ENCODE peak calls at places on chromosome 13, in six cellular contexts. L is psoas muscle, W is transverse colon, V is progenitor cell of endocrine pancreas, U is AG10803, K is fibroblast of pulmonary artery. M is an unnamed sample.
A peak's percentile ranks its signal among the peaks of the same experiment; 100 is the strongest.

GRCh38 chr13:86510792-86511191 is 711.6 kb upstream of the SLITRK6 start:
- DNase-seq in L (no peak), W (no peak), V (no peak), U (no peak), K (no peak), M (no peak)

GRCh38 chr13:104106705-104107393 is 1040.6 kb upstream of the SLC10A2 start:
- DNase-seq in L (no peak), W (no peak), V (no peak), U (no peak), K (peak; percentile 88), M (peak; percentile 24)

GRCh38 chr13:101209206-101209893 is 207.0 kb downstream of the NALCN start:
- DNase-seq in L (no peak), W (no peak), V (no peak), U (no peak), K (no peak), M (no peak)

GRCh38 chr13:111893071-111893606 is 173.8 kb upstream of the SOX1 start:
- DNase-seq in L (no peak), W (no peak), V (peak; percentile 46), U (no peak), K (no peak), M (no peak)

GRCh38 chr13:95023405-95023804 is 277.8 kb downstream of the ABCC4 start:
- DNase-seq in L (no peak), W (no peak), V (no peak), U (no peak), K (peak; percentile 17), M (no peak)

GRCh38 chr13:79837741-79838450 is 356.9 kb downstream of the NDFIP2 start:
- DNase-seq in L (no peak), W (no peak), V (no peak), U (peak; percentile 58), K (peak; percentile 56), M (no peak)

GRCh38 chr13:90686438-90686837 is 661.0 kb upstream of the MIR17HG start:
- DNase-seq in L (no peak), W (no peak), V (no peak), U (peak; percentile 88), K (peak; percentile 95), M (peak; percentile 6)

GRCh38 chr13:97234236-97234635 is 12.1 kb downstream of the MBNL2 start:
- DNase-seq in L (no peak), W (peak; percentile 61), V (no peak), U (no peak), K (no peak), M (no peak)

GRCh38 chr13:33806470-33807248 is 11.3 kb upstream of the RFC3 start:
- DNase-seq in L (no peak), W (no peak), V (no peak), U (no peak), K (no peak), M (no peak)

DNA sequence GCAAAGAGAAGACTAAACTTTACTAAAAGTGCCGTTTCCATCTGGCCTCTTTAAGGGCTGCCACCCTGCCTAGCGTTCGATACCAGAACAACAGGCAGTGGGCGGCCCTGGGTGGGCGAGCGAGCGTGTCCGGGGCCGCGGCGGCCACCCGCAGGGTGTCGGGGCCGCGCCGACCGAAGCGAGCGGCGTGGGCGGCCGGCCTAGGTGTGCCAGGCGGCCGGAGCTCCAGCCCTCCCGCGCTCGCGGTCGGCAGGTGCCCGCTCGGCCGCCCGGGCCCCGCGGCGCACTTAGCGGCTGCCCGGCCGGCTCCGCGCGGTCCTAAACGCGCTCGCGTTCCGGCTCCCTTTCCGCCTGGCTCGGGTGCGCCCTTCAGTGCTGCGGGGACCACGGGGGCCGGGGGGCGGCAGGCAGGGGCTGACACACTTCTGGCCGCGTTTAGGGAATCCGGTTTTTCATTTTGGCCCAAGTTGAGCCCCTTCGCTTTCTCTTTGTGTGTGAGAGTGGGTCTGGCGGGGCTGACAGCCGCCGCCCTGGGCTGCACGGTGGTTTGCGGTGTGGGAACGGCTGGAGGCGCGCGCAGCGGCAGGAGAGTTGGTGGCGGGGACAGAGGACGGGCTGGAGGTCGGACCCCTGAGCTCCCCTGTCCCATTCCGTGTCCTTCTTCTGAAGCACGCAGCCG is 2.9 kb downstream of the FGF9 start:
- DNase-seq in L (peak; percentile 65), W (peak; percentile 60), V (peak; percentile 43), U (no peak), K (peak; percentile 29), M (peak; percentile 57)
- TF ChIP-seq CTCF in L (peak; percentile 18), W (no peak), V (peak; percentile 38), U (no peak), K (no peak), M (no peak)

GRCh38 chr13:55437162-55437561 is 1703.6 kb upstream of the PRR20A start:
- DNase-seq in L (no peak), W (no peak), V (no peak), U (no peak), K (no peak), M (no peak)

GRCh38 chr13:55432814-55433213 is 1707.9 kb upstream of the PRR20A start:
- DNase-seq in L (no peak), W (no peak), V (no peak), U (no peak), K (no peak), M (no peak)
- TF ChIP-seq CTCF in L (no peak), W (no peak), V (no peak), U (no peak), K (no peak), M (no peak)

GRCh38 chr13:26222523-26223046 is 471 bp upstream of the RNF6 start:
- DNase-seq in L (no peak), W (no peak), V (no peak), U (no peak), K (no peak), M (no peak)
- TF ChIP-seq CTCF in L (no peak), W (no peak), V (no peak), U (peak; percentile 9), K (no peak), M (no peak)

DNA sequence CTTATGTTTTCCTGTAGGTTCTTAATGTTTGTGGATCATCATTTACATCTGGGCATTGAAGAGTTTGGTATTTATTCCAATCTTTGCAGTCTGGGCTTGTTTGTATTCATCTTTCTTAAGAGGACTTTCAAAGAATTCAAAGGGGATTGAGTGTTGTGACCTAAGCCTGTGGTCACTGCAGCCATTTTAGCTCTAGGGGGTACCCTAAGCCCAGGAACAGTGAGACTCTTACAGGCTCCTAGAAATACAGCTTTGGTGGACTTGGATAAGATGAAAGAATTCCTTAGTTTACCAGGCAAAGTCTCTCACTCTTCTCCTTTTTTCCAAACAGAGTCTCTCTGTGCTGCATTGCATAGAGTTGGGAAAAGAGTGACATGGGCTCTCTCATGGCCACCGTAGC is 2539.0 kb upstream of the PCDH20 start:
- DNase-seq in L (no peak), W (no peak), V (no peak), U (no peak), K (no peak), M (no peak)
- TF ChIP-seq CTCF in L (no peak), W (no peak), V (no peak), U (no peak), K (no peak), M (no peak)

GRCh38 chr13:53783466-53783865 is 754.9 kb downstream of the OLFM4 start:
- DNase-seq in L (no peak), W (no peak), V (no peak), U (no peak), K (no peak), M (peak; percentile 24)

GRCh38 chr13:53784331-53784730 is 755.7 kb downstream of the OLFM4 start:
- DNase-seq in L (no peak), W (no peak), V (no peak), U (no peak), K (no peak), M (no peak)

GRCh38 chr13:53781941-53782340 is 753.3 kb downstream of the OLFM4 start:
- DNase-seq in L (no peak), W (no peak), V (no peak), U (no peak), K (no peak), M (no peak)

GRCh38 chr13:53778937-53779336 is 750.3 kb downstream of the OLFM4 start:
- DNase-seq in L (no peak), W (no peak), V (no peak), U (no peak), K (no peak), M (no peak)

DNA sequence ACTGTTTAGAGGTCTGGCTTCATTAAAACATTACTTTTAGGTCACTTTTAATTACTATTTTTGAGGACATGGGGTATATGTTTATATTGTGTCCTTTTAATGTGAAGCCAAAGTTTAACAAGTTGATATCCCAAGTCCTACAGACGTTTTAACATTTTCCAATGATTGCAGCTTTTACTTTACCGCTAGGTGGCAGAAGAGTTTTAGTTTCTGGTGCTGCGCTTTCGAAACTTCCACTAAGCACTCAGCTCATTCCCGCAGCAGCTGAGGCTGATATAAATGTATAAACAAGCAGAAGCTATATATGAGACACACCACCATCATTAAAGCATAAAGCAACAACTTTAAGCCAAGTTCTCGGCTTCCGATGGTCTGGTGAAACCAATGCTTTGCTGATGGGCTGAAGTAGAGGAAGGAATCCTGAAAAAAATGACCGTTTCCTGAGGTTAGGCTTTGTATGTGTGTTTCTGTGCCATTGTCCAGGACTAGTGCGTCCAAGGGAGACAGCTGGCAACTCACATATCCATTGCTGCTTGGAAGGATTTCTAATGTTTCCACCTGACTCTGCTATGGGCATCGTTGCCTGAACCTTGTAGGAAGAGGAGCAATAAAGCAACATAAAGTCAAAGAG is 753.9 kb downstream of the OLFM4 start:
- DNase-seq in L (no peak), W (no peak), V (peak; percentile 11), U (peak; percentile 50), K (peak; percentile 66), M (peak; percentile 49)
- TF ChIP-seq CTCF in L (peak; percentile 73), W (peak; percentile 66), V (peak; percentile 87), U (peak; percentile 79), K (peak; percentile 79), M (peak; percentile 63)

DNA sequence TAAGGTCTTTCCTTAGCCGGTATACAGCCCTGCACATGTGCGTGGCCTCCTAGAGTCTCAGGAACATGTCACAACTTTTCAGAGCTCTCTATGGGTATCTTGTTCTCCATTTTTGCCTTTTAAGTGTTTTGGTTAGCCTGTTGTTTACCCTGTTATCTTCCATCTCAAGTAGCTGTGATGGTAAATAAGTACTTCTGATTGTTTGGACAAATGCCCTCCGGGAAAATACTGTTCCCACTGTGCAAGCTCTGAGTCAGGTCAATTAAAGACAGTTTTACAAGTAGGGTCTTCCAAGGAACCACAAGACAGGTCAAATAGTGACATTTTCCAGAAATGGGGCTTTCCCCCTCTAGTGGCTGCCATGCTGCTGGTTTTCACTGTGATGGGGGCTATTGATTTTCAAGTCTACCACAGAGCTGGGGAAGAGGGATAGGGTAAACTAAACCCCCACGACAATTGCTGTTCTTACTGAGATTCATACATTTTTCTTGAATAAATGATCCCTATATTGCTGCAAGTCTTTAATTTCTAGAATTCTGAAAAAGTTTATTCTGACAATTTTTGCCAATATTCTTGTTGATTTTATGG is 109.5 kb downstream of the TM9SF2 start:
- DNase-seq in L (no peak), W (no peak), V (no peak), U (no peak), K (no peak), M (no peak)
- TF ChIP-seq CTCF in L (no peak), W (no peak), V (peak; percentile 27), U (no peak), K (peak; percentile 2), M (no peak)

GRCh38 chr13:50268500-50268899 is 253.3 kb downstream of the KCNRG start:
- DNase-seq in L (no peak), W (no peak), V (no peak), U (no peak), K (peak; percentile 14), M (no peak)
- TF ChIP-seq CTCF in L (no peak), W (no peak), V (no peak), U (peak; percentile 21), K (peak; percentile 13), M (no peak)